ENCODE peak calls at places on chromosomes 2 and 18, in seven cellular contexts. O is left lung, S is MM.1S, L is NT2/D1, F is GM23248, A is OCI-LY7, G is fibroblast of lung. Y is an unnamed sample.

GRCh38 chr2:120972286-120972685 is 236.6 kb downstream of the GLI2 start:
- DNase-seq in F (no peak), A (no peak), L (no peak), S (no peak), G (no peak), O (no peak), Y (no peak)

GRCh38 chr2:240913810-240914644 is 7.9 kb downstream of the CROCC2 start:
- DNase-seq in L (peak; percentile 55), F (peak; percentile 72), A (peak; percentile 56), O (no peak), S (no peak), G (peak; percentile 79), Y (no peak)

GRCh38 chr2:27922842-27923241 is 32.3 kb downstream of the BABAM2 start:
- DNase-seq in S (no peak), A (no peak), F (no peak), G (no peak), O (no peak), L (no peak), Y (no peak)

GRCh38 chr2:233007270-233007669 is 5.8 kb downstream of the NGEF start:
- DNase-seq in S (no peak), L (no peak), G (no peak), A (no peak), O (no peak), F (no peak), Y (no peak)

GRCh38 chr18:76687271-76688006 is 134.9 kb upstream of the ZNF236 start:
- DNase-seq in F (peak; percentile 37), O (no peak), A (no peak), S (no peak), L (no peak), G (peak; percentile 86), Y (no peak)

GRCh38 chr2:239724851-239725550 is 300.1 kb downstream of the NDUFA10 start:
- DNase-seq in F (no peak), S (no peak), L (no peak), G (no peak), A (no peak), O (peak; percentile 8), Y (peak; percentile 23)

GRCh38 chr2:64035067-64035942 is 16.1 kb upstream of the VPS54 start:
- DNase-seq in F (peak; percentile 49), S (no peak), G (peak; percentile 51), O (no peak), L (no peak), A (no peak), Y (no peak)

GRCh38 chr2:66428986-66429612 is 5.8 kb upstream of the MEIS1 start:
- DNase-seq in L (no peak), G (peak; percentile 55), A (peak; percentile 70), S (peak; percentile 71), O (no peak), F (peak; percentile 79), Y (no peak)

GRCh38 chr2:163008642-163009041 is 170.1 kb upstream of the KCNH7 start:
- DNase-seq in O (no peak), F (no peak), G (no peak), L (no peak), A (no peak), S (peak; percentile 77), Y (no peak)

GRCh38 chr2:233828546-233829192 is 25.7 kb downstream of the HJURP start:
- DNase-seq in G (no peak), S (no peak), O (no peak), A (no peak), L (no peak), F (no peak), Y (peak; percentile 38)

GRCh38 chr2:64645014-64645418 is 8.7 kb downstream of the SERTAD2 start:
- DNase-seq in A (peak; percentile 72), S (peak; percentile 66), G (peak; percentile 80), L (peak; percentile 83), O (no peak), F (peak; percentile 86), Y (no peak)

GRCh38 chr2:95552911-95553310 is 38.9 kb upstream of the TRIM43 start:
- DNase-seq in A (no peak), F (peak; percentile 49), O (no peak), G (peak; percentile 19), L (no peak), S (no peak), Y (no peak)

GRCh38 chr2:15222856-15223255 is 338.3 kb downstream of the NBAS start:
- DNase-seq in A (no peak), F (peak; percentile 23), G (no peak), O (no peak), S (no peak), L (no peak), Y (no peak)

GRCh38 chr2:109452318-109453305 is 161.2 kb downstream of the SEPTIN10 start:
- DNase-seq in A (no peak), G (no peak), O (peak; percentile 11), F (no peak), S (no peak), L (no peak), Y (peak; percentile 22)

GRCh38 chr2:61969376-61969775 is 63.9 kb downstream of the COMMD1 start:
- DNase-seq in S (no peak), F (no peak), O (no peak), A (no peak), G (no peak), L (no peak), Y (no peak)

GRCh38 chr2:181918188-181918587 is 26.7 kb downstream of the ITPRID2 start:
- DNase-seq in A (no peak), L (no peak), O (no peak), G (no peak), F (no peak), S (no peak), Y (no peak)

GRCh38 chr18:70142021-70142420 is 63.5 kb downstream of the RTTN start:
- DNase-seq in F (no peak), O (no peak), A (no peak), S (no peak), G (no peak), L (no peak), Y (no peak)

GRCh38 chr2:143282684-143283083 is 153.5 kb downstream of the ARHGAP15 start:
- DNase-seq in O (no peak), A (no peak), G (no peak), L (no peak), S (no peak), F (no peak), Y (no peak)

GRCh38 chr2:231312066-231312465 is 83.4 kb upstream of the B3GNT7 start:
- DNase-seq in G (no peak), O (peak; percentile 30), A (peak; percentile 62), S (no peak), F (no peak), L (no peak), Y (no peak)

GRCh38 chr2:173545364-173545734 is 190.7 kb downstream of the CDCA7 start:
- DNase-seq in S (peak; percentile 40), A (no peak), L (no peak), F (no peak), G (peak; percentile 20), O (no peak), Y (no peak)

GRCh38 chr2:33426666-33427231 is 49.7 kb upstream of the RASGRP3 start:
- DNase-seq in L (no peak), S (no peak), A (no peak), O (peak; percentile 71), G (peak; percentile 71), F (peak; percentile 65), Y (no peak)

GRCh38 chr18:28112056-28112470 is 64.9 kb downstream of the CDH2 start:
- DNase-seq in S (no peak), L (no peak), F (peak; percentile 81), A (no peak), G (peak; percentile 96), O (no peak), Y (no peak)

DNA sequence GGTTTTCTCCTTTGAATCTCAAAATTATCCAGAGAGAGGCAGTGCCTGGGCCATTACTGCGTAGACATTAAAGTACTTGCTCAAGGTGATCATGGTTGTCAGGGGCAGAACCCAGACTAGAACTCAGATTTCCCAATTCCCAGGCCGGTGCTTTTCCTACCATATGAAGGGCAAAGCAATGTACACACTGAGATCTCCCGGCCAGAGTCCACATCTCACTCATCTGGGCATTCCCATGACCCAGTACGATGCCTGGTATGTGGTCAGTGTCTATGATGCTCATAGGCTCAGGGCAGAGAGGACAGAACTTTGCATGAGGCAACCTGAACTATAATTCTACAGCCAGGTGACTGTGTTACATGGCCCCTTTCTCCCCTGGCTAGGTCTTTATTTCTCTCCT is 531.4 kb downstream of the TDRD15 start:
- DNase-seq in G (no peak), F (no peak), A (no peak), L (no peak), S (no peak), O (no peak), Y (no peak)
- H3K9me3 ChIP-seq in G (no peaks in the 10 kb centered on the region), F (no peaks in the 10 kb centered on the region), A (no peaks in the 10 kb centered on the region), L (no peaks in the 10 kb centered on the region), S (no peaks in the 10 kb centered on the region), O (no peaks in the 10 kb centered on the region), Y (no peaks in the 10 kb centered on the region)

GRCh38 chr18:22604986-22605421 is 187.3 kb upstream of the CTAGE1 start:
- DNase-seq in O (no peak), L (no peak), S (no peak), A (no peak), G (no peak), F (no peak), Y (no peak)
- H3K9me3 ChIP-seq in O (no peaks in the 10 kb centered on the region), L (no peaks in the 10 kb centered on the region), S (no peaks in the 10 kb centered on the region), A (no peaks in the 10 kb centered on the region), G (no peaks in the 10 kb centered on the region), F (no peaks in the 10 kb centered on the region), Y (no peaks in the 10 kb centered on the region)

GRCh38 chr2:128310094-128310716 is 8.5 kb downstream of the HS6ST1 start:
- DNase-seq in A (no peak), G (no peak), L (no peak), S (no peak), F (no peak), O (peak; percentile 29), Y (peak; percentile 56)
- H3K9me3 ChIP-seq in A (no peaks in the 10 kb centered on the region), G (no peaks in the 10 kb centered on the region), L (no peaks in the 10 kb centered on the region), S (no peaks in the 10 kb centered on the region), F (no peaks in the 10 kb centered on the region), O (no peaks in the 10 kb centered on the region), Y (no peaks in the 10 kb centered on the region)

DNA sequence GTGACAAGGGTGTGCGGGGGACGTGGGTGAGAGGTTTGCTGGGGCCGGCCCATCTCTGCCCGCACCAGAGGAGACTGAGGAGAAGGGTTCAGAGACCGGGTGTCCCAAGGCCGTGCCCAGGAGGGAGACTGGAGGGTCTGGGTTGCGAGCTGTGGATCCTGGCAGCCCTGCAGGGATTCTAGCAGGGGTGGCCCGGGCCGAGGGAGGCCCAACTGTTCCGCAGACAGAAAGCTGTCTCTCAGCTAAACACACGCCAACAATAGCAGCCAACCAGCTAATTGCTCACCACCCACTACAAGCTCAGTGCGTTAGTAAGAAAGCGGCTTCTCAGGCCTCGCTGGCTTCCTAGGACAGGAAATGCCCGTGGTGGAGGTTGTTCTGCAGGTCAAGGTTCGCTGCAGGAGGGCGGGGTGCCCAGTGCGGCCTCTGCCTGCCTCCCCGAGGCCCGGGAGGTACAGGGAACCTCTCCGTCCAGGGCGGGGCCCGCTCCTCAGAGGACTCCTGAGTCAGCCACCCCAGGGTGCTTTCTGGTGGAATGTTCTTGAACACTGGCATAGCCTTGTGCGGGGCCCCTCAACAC is 282.0 kb upstream of the PXDN start:
- DNase-seq in G (no peak), A (no peak), L (no peak), O (no peak), F (no peak), S (no peak), Y (no peak)
- H3K9me3 ChIP-seq in G (no peaks in the 10 kb centered on the region), A (no peaks in the 10 kb centered on the region), L (no peaks in the 10 kb centered on the region), O (no peaks in the 10 kb centered on the region), F (no peaks in the 10 kb centered on the region), S (no peaks in the 10 kb centered on the region), Y (no peaks in the 10 kb centered on the region)